ENCODE peak calls at places on chromosomes 2 and 18, in eight cellular contexts. U is HepG2, T is heart left ventricle, N is GM23248, L is psoas muscle, X is small intestine, F is spleen, D is OCI-LY7. A is an unnamed sample.

GRCh38 chr2:788227-789032 is 111.2 kb upstream of the TMEM18 start:
- DNase-seq in U (no peak), T (no peak), N (no peak), L (no peak), X (no peak), F (no peak), D (no peak), A (no peak)

GRCh38 chr2:232042911-232043564 is 81.5 kb downstream of the DIS3L2 start:
- DNase-seq in U (no peak), T (no peak), N (peak), L (no peak), X (no peak), F (no peak), D (no peak), A (no peak)

GRCh38 chr2:117127680-117128079 is 686.8 kb upstream of the DDX18 start:
- DNase-seq in U (no peak), T (no peak), N (no peak), L (no peak), X (no peak), F (no peak), D (no peak), A (no peak)

GRCh38 chr2:134411279-134411827 is 157.5 kb downstream of the MGAT5 start:
- DNase-seq in U (no peak), T (no peak), N (no peak), L (no peak), X (no peak), F (no peak), D (peak), A (no peak)

GRCh38 chr2:68250652-68251186 is 1.6 kb downstream of the PPP3R1 start:
- DNase-seq in U (no peak), T (no peak), N (peak), L (no peak), X (no peak), F (no peak), D (no peak), A (no peak)

GRCh38 chr2:234579231-234579962 is 82.5 kb upstream of the ARL4C start:
- DNase-seq in U (no peak), T (no peak), N (peak), L (no peak), X (no peak), F (no peak), D (no peak), A (no peak)

GRCh38 chr2:7611750-7612149 is 694.5 kb downstream of the RNF144A start:
- DNase-seq in U (no peak), T (no peak), N (no peak), L (no peak), X (no peak), F (no peak), D (no peak), A (no peak)

GRCh38 chr2:197777823-197778407 is 7.2 kb downstream of the BOLL start:
- DNase-seq in U (peak), T (no peak), N (peak), L (no peak), X (peak), F (no peak), D (peak), A (no peak)

GRCh38 chr2:234823877-234824376 is 127.9 kb upstream of the SH3BP4 start:
- DNase-seq in U (peak), T (peak), N (peak), L (no peak), X (no peak), F (no peak), D (no peak), A (no peak)

GRCh38 chr18:48667276-48668254 is 128.7 kb downstream of the CTIF start:
- DNase-seq in U (peak), T (no peak), N (peak), L (no peak), X (peak), F (no peak), D (peak), A (no peak)

GRCh38 chr2:135607561-135607960 is 76.3 kb downstream of the R3HDM1 start:
- DNase-seq in U (peak), T (no peak), N (peak), L (no peak), X (no peak), F (no peak), D (no peak), A (no peak)

GRCh38 chr2:218405365-218406208 is 5.9 kb downstream of the CTDSP1 start:
- DNase-seq in U (no peak), T (no peak), N (no peak), L (no peak), X (peak), F (peak), D (peak), A (no peak)

GRCh38 chr2:203038586-203038985 is 23.9 kb downstream of the NBEAL1 start:
- DNase-seq in U (no peak), T (no peak), N (no peak), L (no peak), X (no peak), F (no peak), D (no peak), A (no peak)

GRCh38 chr18:49225160-49225559 is 235.3 kb downstream of the DYM start:
- DNase-seq in U (no peak), T (no peak), N (peak), L (no peak), X (no peak), F (no peak), D (no peak), A (no peak)

GRCh38 chr2:129906139-129906860 is 73.2 kb upstream of the RAB6C start:
- DNase-seq in U (no peak), T (no peak), N (no peak), L (no peak), X (no peak), F (no peak), D (no peak), A (no peak)

GRCh38 chr2:12615509-12615908 is 101.2 kb upstream of the TRIB2 start:
- DNase-seq in U (no peak), T (no peak), N (no peak), L (no peak), X (no peak), F (no peak), D (no peak), A (no peak)

GRCh38 chr2:130759906-130760753 is 4.8 kb downstream of the AMER3 start:
- DNase-seq in U (no peak), T (no peak), N (peak), L (no peak), X (no peak), F (no peak), D (no peak), A (no peak)

GRCh38 chr2:74836675-74837401 is 2.9 kb downstream of the HK2 start:
- DNase-seq in U (no peak), T (no peak), N (peak), L (no peak), X (no peak), F (no peak), D (no peak), A (no peak)

GRCh38 chr2:54966837-54967236 is 83.4 kb downstream of the RTN4 start:
- DNase-seq in U (no peak), T (no peak), N (no peak), L (no peak), X (no peak), F (no peak), D (no peak), A (no peak)
- H3K27ac ChIP-seq in U (no peak), T (no peak), N (no peak), L (peak), X (no peak), F (peak), D (no peak), A (peak)

DNA sequence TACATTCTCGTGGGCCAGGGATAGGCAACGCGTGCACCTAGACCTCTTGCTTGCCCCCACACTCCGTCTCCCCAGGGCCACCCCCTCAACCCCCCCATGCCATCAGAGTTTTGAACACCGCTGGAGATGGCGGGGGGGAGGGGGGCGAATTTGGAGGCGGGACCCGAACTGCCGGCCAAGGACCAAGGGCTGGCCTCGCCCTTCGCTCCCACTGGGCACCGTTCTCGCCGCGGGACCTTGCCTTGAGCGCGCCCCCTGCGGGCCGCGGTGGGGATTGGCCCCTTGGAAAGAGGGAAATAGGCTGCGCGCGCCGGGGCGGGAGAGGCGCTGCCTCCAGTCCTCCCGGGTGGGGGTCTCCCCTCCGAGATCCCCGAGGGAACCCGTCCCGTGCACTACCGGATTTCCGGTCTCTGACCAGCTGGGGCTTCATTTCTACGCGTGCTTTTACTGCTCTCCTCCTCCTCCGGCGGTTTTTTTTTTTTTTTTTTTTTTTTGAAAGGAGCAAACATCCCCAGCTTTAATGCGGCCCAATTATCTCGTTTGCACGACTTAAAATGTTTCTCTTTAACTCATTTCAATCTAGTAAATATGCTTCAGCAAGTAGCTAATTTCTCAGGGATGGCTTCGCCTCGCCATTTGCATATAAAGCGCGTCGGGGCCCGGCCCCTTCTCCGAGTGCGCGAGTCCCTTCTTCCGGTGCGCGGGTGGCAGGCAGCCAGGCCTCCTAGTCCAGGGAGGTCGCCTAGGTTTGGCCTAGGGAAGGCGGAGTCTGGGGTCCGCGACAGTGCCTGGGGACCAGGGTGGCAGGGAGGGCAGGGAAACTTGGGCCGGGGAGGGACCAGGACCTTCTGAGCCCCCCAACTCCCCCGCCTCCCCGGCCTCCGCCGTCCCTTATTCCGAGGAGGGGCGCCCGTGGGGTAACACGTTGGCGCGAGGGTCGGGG is 10.1 kb upstream of the GBX2 start:
- DNase-seq in U (peak), T (peak), N (peak), L (peak), X (peak), F (no peak), D (no peak), A (no peak)
- H3K4me3 ChIP-seq in U (peak), T (peak), N (peak), L (peak), X (no peak), F (peak), D (no peak), A (peak)

DNA sequence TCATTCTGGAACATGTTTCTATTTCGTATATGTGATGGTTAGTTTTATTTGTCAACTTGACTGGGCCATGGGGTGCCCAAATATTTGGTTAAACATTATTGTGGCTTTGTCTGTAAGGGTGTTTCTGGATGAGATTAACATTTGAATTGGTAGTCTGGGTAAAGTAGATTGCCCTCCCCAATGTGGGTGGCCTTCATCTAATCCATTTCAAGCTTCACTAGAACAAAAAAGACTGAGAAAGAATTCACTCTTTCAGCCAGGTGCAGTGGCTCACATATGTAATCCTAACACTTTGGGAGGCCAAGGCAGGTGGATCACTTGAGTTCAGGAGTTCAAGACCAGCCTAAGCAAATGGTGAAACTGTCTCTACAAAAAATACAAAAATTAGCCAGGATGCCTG is 55.7 kb upstream of the TANC1 start:
- DNase-seq in U (no peak), T (no peak), N (no peak), L (no peak), X (no peak), F (no peak), D (no peak), A (no peak)
- H3K27ac ChIP-seq in U (no peak), T (no peak), N (no peak), L (no peak), X (no peak), F (no peak), D (no peak), A (no peak)

DNA sequence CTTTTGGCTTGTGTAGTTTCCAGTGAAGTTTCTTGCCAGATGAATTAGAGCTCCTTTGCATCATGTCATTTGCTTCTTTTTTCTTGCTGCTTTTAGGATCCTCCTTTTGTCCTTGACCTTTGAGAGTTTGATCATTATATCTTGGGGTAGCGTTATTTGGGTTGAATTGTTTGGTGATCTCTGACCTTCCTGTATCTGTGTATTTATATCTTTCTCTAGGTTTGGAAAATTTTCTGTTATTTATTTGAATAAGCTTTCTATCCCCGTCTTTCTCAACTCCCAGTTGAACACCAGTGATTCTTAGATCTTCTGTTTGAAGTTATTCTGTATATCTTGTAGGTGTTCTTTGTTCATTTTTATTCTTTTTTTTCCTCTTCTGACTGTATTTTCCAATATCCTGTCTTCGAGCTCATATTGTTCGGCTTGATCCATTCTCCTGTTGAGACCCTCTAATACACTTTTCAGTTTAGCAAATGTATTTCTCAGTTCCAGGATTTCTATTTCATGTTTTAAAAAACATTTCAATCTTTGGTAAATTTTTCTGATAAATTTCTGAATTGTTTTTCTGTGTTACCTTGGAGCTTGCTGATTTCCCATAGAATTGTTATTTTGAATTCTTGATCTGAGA is 20.8 kb downstream of the GALNT1 start:
- DNase-seq in U (no peak), T (no peak), N (no peak), L (no peak), X (no peak), F (no peak), D (no peak), A (no peak)
- H3K4me3 ChIP-seq in U (no peak), T (no peak), N (no peak), L (no peak), X (no peak), F (no peak), D (no peak), A (no peak)

GRCh38 chr2:142218471-142218870 is 87.7 kb upstream of the LRP1B start:
- DNase-seq in U (no peak), T (no peak), N (peak), L (no peak), X (no peak), F (no peak), D (no peak), A (no peak)
- H3K27ac ChIP-seq in U (no peak), T (no peak), N (no peak), L (no peak), X (no peak), F (no peak), D (no peak), A (no peak)

GRCh38 chr2:169476459-169476858 is 2.8 kb upstream of the BBS5 start:
- DNase-seq in U (peak), T (no peak), N (peak), L (no peak), X (no peak), F (no peak), D (no peak), A (no peak)

GRCh38 chr2:169478339-169478738 is 955 bp upstream of the BBS5 start:
- DNase-seq in U (peak), T (no peak), N (peak), L (no peak), X (no peak), F (no peak), D (no peak), A (no peak)

GRCh38 chr2:169478745-169479256 is 493 bp upstream of the BBS5 start:
- DNase-seq in U (no peak), T (no peak), N (no peak), L (no peak), X (no peak), F (no peak), D (no peak), A (no peak)

GRCh38 chr2:169479257-169480078 is at the start of gene BBS5:
- DNase-seq in U (peak), T (peak), N (peak), L (peak), X (peak), F (peak), D (peak), A (peak)

GRCh38 chr2:169480079-169480465 is 778 bp downstream of the BBS5 start:
- DNase-seq in U (no peak), T (no peak), N (peak), L (no peak), X (no peak), F (no peak), D (no peak), A (no peak)
- H3K4me3 ChIP-seq in U (peak), T (peak), N (peak), L (peak), X (no peak), F (peak), D (peak), A (peak)

DNA sequence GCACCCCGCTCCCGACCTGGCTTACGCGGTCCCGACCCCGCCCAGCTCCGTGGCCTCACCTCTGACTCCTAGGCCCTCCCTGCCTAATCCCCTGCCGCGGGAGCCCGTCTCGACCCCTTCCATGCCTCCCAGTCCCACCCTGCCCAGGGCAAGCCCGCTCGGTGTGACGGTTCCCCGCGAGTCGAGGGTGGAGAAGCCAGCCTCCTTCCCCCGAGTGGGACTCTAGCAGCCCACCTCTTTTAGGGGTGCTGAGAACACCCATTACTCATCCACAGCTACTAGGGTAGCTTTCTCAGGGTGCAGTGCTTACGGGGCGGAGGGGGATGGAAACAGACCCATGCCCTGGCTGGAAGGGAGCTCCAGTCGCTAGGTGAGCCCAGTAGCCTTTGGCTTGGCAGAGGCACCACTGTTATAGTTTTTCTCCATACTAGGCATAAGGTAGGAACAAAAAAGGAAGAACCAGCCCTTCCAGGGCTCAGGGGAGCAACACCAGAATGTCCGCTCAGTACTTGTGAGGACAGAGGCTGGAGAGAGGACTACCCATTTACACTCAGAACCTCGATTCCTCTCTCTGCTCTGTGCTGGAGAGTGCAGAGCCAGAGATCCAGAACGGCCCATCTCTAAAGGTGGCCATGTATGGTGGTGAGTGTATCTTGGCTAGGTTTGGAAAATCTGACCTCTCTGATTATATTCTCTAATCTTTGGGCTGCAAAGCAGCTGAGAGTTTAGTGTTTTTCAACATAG is 606 bp downstream of the AGBL5 start:
- DNase-seq in U (no peak), T (no peak), N (peak), L (peak), X (no peak), F (peak), D (no peak), A (no peak)
- H3K27ac ChIP-seq in U (peak), T (peak), N (peak), L (peak), X (peak), F (peak), D (peak), A (peak)